ENCODE peak calls at places on chromosomes 5 and 9, in nine cellular contexts. O is lower leg skin; I is CD8-positive, alpha-beta T cell; P is stimulated activated CD4-positive, alpha-beta T cell treated with anti-CD3 and anti-CD28 coated beads, Interleukin-15, amount 100 ng/mL, for 1 hour; C is effector memory CD8-positive, alpha-beta T cell; Y is lung microvascular endothelial cell; F is SW 1271; N is stimulated activated naive CD8-positive, alpha-beta T cell treated with anti-CD3 and anti-CD28 coated beads, Interleukin-15, amount 100 ng/mL, for 72 hours; G is C1 segment of cervical spinal cord. W is an unnamed sample.

GRCh38 chr5:125393416-125393815 is 647.0 kb upstream of the ZNF608 start:
- DNase-seq in O (no peak), I (no peak), P (no peak), C (no peak), Y (no peak), F (no peak), N (no peak), G (no peak), W (no peak)

GRCh38 chr9:72132052-72132451 is 17.2 kb upstream of the GDA start:
- DNase-seq in O (no peak), I (no peak), P (no peak), C (no peak), Y (no peak), F (no peak), N (no peak), G (no peak), W (no peak)

GRCh38 chr5:117494208-117494607 is 919.6 kb upstream of the SEMA6A start:
- DNase-seq in O (no peak), I (no peak), P (no peak), C (no peak), Y (no peak), F (no peak), N (no peak), G (no peak), W (no peak)

GRCh38 chr5:15798006-15798405 is 298.0 kb downstream of the FBXL7 start:
- DNase-seq in O (no peak), I (no peak), P (no peak), C (no peak), Y (no peak), F (no peak), N (no peak), G (no peak), W (no peak)

GRCh38 chr5:140205216-140205615 is 30.2 kb downstream of the CYSTM1 start:
- DNase-seq in O (no peak), I (no peak), P (no peak), C (no peak), Y (no peak), F (no peak), N (no peak), G (no peak), W (peak)

GRCh38 chr5:82720213-82720612 is 357.0 kb downstream of the TMEM167A start:
- DNase-seq in O (no peak), I (no peak), P (no peak), C (no peak), Y (no peak), F (no peak), N (no peak), G (no peak), W (peak)

GRCh38 chr5:168931638-168932345 is 352.6 kb upstream of the PANK3 start:
- DNase-seq in O (peak), I (no peak), P (no peak), C (no peak), Y (no peak), F (no peak), N (no peak), G (no peak), W (peak)

GRCh38 chr9:5896863-5897262 is 6.2 kb downstream of the MLANA start:
- DNase-seq in O (no peak), I (no peak), P (no peak), C (no peak), Y (no peak), F (no peak), N (no peak), G (no peak), W (no peak)

GRCh38 chr5:142717582-142718215 is 31.8 kb upstream of the FGF1 start:
- DNase-seq in O (no peak), I (no peak), P (no peak), C (no peak), Y (peak), F (peak), N (no peak), G (no peak), W (peak)

GRCh38 chr5:55177078-55177477 is 4.1 kb upstream of the CDC20B start:
- DNase-seq in O (no peak), I (no peak), P (no peak), C (no peak), Y (no peak), F (no peak), N (no peak), G (no peak), W (no peak)

GRCh38 chr5:92309336-92309991 is 926.3 kb upstream of the ARRDC3 start:
- DNase-seq in O (no peak), I (no peak), P (no peak), C (no peak), Y (peak), F (peak), N (no peak), G (no peak), W (peak)

GRCh38 chr5:176778921-176779465 is 31.4 kb upstream of the UNC5A start:
- DNase-seq in O (no peak), I (no peak), P (no peak), C (no peak), Y (no peak), F (no peak), N (no peak), G (no peak), W (no peak)